ENCODE peak calls at places on chromosomes 5 and 9, in six cellular contexts. I is adrenal gland, Y is lower leg skin, F is A549, H is breast epithelium, J is IMR-90. K is an unnamed sample.

GRCh38 chr5:120512068-120512467 is 48.0 kb downstream of the PRR16 start:
- DNase-seq in H (no peak), F (no peak), J (no peak), Y (no peak), I (no peak), K (no peak)

GRCh38 chr9:122001491-122002201 is 91.5 kb downstream of the TTLL11 start:
- DNase-seq in J (peak), F (peak), I (peak), Y (no peak), H (no peak), K (no peak)

GRCh38 chr5:151085517-151086031 is 4.7 kb upstream of the TNIP1 start:
- DNase-seq in J (peak), Y (peak), I (peak), H (peak), F (peak), K (no peak)

GRCh38 chr5:96036301-96036700 is 74.7 kb upstream of the ELL2 start:
- DNase-seq in H (no peak), J (no peak), F (peak), Y (no peak), I (no peak), K (no peak)

GRCh38 chr5:150175536-150175935 is 9.0 kb downstream of the CDX1 start:
- DNase-seq in F (peak), J (peak), I (no peak), Y (no peak), H (no peak), K (peak)

GRCh38 chr5:172505840-172506638 is 51.7 kb upstream of the SH3PXD2B start:
- DNase-seq in F (no peak), Y (peak), J (no peak), H (no peak), I (no peak), K (no peak)

GRCh38 chr9:3949744-3950143 is 350.1 kb downstream of the GLIS3 start:
- DNase-seq in F (no peak), J (no peak), I (no peak), H (no peak), Y (no peak), K (no peak)

GRCh38 chr5:172611913-172612312 is 29.1 kb upstream of the NEURL1B start:
- DNase-seq in H (no peak), Y (no peak), I (no peak), F (no peak), J (no peak), K (no peak)

GRCh38 chr5:134133995-134134541 is 19.6 kb downstream of the TCF7 start:
- DNase-seq in J (no peak), Y (peak), H (no peak), I (peak), F (no peak), K (no peak)

GRCh38 chr5:166014256-166014655 is 2277.2 kb upstream of the WWC1 start:
- DNase-seq in J (no peak), F (no peak), I (no peak), H (no peak), Y (no peak), K (no peak)

GRCh38 chr5:148939676-148940075 is 113.3 kb downstream of the ADRB2 start:
- DNase-seq in I (no peak), Y (no peak), J (peak), F (peak), H (no peak), K (no peak)

GRCh38 chr5:173919443-173919842 is 31.3 kb downstream of the CPEB4 start:
- DNase-seq in I (no peak), Y (no peak), H (no peak), J (peak), F (peak), K (no peak)

GRCh38 chr9:129569506-129570449 is 51.1 kb downstream of the C9orf50 start:
- DNase-seq in F (peak), J (peak), Y (no peak), I (peak), H (no peak), K (no peak)

GRCh38 chr5:146203872-146204192 is 427 bp downstream of the RBM27 start:
- DNase-seq in I (no peak), Y (no peak), H (no peak), J (no peak), F (no peak), K (no peak)

GRCh38 chr5:148820778-148821395 is 5.5 kb upstream of the ADRB2 start:
- DNase-seq in J (peak), H (no peak), I (peak), Y (no peak), F (peak), K (peak)

GRCh38 chr5:142048272-142048671 is 35.4 kb upstream of the GNPDA1 start:
- DNase-seq in Y (peak), H (no peak), I (no peak), F (no peak), J (no peak), K (no peak)

GRCh38 chr5:149002761-149003689 is 59.8 kb downstream of the SH3TC2 start:
- DNase-seq in F (peak), J (peak), Y (no peak), I (no peak), H (no peak), K (no peak)

GRCh38 chr5:124847907-124848306 is 101.5 kb upstream of the ZNF608 start:
- DNase-seq in J (no peak), Y (no peak), F (no peak), I (no peak), H (no peak), K (no peak)

GRCh38 chr5:82862247-82862646 is 214.9 kb downstream of the TMEM167A start:
- DNase-seq in H (no peak), I (no peak), Y (no peak), F (no peak), J (no peak), K (no peak)

GRCh38 chr9:6566409-6567139 is 79.0 kb downstream of the GLDC start:
- DNase-seq in I (peak), J (peak), H (no peak), F (peak), Y (no peak), K (peak)

GRCh38 chr5:155885199-155885598 is 441.8 kb upstream of the SGCD start:
- DNase-seq in H (no peak), J (no peak), F (no peak), I (no peak), Y (no peak), K (no peak)

GRCh38 chr9:99357575-99357974 is 135.5 kb downstream of the SEC61B start:
- DNase-seq in Y (peak), F (no peak), I (no peak), J (no peak), H (no peak), K (no peak)

GRCh38 chr9:24879591-24879990 is 333.9 kb upstream of the IZUMO3 start:
- DNase-seq in Y (no peak), I (no peak), J (no peak), H (no peak), F (no peak), K (no peak)

GRCh38 chr5:14211818-14212799 is 69.0 kb downstream of the TRIO start:
- DNase-seq in J (no peak), I (no peak), F (no peak), H (no peak), Y (no peak), K (no peak)
- TF ChIP-seq POLR2A in J (no peak), I (no peak), F (no peak), H (no peak), Y (no peak), K (no peak)

GRCh38 chr5:157266286-157267007 is 524 bp downstream of the CYFIP2 start:
- DNase-seq in H (no peak), F (no peak), Y (no peak), J (no peak), I (no peak), K (peak)
- TF ChIP-seq POLR2A in H (no peak), F (no peak), Y (no peak), J (no peak), I (no peak), K (no peak)

GRCh38 chr5:73119492-73120157 is 750 bp upstream of the TMEM171 start:
- DNase-seq in I (no peak), H (no peak), F (peak), J (no peak), Y (no peak), K (peak)
- TF ChIP-seq POLR2A in I (no peak), H (no peak), F (no peak), J (no peak), Y (no peak), K (no peak)

GRCh38 chr9:137044042-137044441 is 1.9 kb downstream of the NPDC1 start:
- DNase-seq in H (no peak), F (no peak), J (no peak), Y (no peak), I (no peak), K (no peak)

GRCh38 chr9:137046094-137046787 is at the start of gene NPDC1:
- DNase-seq in H (no peak), Y (no peak), J (peak), I (peak), F (peak), K (peak)

GRCh38 chr9:137042751-137043727 is 2.9 kb downstream of the NPDC1 start:
- DNase-seq in I (no peak), F (no peak), H (no peak), J (no peak), Y (no peak), K (no peak)

GRCh38 chr9:137045294-137046093 is 483 bp downstream of the NPDC1 start:
- DNase-seq in I (no peak), Y (no peak), F (no peak), H (no peak), J (peak), K (no peak)

GRCh38 chr9:137044502-137045177 is 1.3 kb downstream of the NPDC1 start:
- DNase-seq in H (no peak), J (no peak), F (no peak), I (no peak), Y (no peak), K (no peak)
- TF ChIP-seq POLR2A in H (no peak), J (no peak), F (no peak), I (peak), Y (no peak), K (no peak)

DNA sequence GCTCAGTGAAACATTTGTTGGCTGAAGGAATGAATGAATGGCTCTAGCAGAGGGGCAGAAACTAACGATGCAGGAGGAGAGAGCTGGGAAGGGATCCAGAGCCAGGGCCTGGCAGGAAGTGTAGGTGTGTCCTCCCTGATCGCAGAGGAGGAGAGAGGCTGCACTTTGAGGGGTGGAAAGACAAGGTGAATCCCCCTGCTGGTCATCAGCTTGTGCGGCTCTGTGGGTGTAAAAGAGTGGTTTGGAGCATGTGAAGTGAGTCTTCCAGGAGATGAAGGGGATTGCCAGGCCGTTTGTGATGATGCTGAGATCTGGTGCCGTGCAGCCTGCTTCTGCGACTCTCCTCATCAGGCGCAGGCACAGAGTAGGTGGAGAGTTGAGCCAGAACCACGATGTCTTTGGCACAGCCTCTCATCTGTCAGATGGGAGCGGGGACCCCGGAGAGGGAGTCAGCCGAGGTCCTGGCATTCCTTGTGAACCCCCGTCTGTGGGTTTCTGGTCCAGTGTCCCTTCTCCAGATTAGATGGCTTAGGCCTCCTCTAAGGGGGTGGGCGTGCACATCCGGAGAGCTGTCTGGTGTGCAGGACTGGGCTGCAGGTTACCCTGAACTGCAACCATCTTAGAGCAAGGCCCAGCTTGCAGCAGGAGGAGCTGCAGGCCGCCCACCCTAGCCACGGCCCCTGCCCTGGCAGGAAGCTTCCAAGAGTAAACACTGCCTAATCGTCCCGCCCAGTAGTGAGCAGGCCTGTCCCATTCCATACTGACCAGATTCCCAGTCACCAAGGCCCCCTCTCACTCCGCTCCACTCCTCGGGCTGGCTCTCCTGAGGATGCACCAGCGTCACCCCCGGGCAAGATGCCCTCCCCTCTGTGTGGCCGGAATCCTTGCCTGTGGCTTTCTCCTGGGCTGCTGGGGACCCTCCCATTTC is at the start of gene ADAMTS13:
- DNase-seq in F (peak), Y (no peak), I (no peak), H (no peak), J (peak), K (no peak)
- TF ChIP-seq POLR2A in F (no peak), Y (no peak), I (no peak), H (no peak), J (no peak), K (no peak)

DNA sequence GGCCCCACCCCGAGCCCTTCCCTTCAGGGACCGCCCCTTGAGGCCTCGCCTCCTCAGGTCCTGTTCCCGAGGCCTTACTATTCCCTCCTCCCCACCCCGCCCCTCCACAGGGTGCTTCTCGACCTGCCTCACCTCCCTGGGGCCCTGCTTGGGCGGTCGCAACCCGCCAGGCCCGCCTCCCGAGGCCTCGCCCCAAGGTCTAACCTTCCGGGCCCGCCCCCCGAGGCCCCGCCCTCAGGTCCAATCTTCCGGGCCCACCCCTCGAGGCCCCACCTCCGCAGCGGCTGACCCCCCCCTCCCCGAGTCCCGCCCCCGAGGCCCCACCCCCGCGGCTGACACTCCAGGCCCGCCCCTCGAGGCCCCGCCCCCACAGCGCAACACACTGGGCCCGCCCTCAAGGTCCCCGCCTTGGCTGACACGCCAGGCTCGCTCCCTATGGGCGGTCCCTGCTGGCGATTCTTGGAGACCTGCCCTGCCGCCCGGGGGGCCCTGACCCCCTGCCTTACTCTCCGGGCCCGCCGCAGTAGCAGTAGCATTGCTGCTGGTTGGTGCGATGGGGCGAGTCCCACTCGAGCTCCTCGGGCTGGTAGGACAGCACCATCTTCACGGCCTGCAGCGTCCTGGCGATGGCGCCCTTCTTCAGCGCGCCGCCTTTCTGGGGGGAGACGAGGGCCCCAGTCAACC is 8.2 kb downstream of the PHF19 start:
- DNase-seq in H (peak), I (peak), J (peak), Y (peak), F (peak), K (peak)
- TF ChIP-seq POLR2A in H (no peak), I (peak), J (peak), Y (no peak), F (peak), K (peak)

GRCh38 chr9:63817622-63818518 is 1467.1 kb downstream of the FOXD4L5 start:
- DNase-seq in I (peak), F (no peak), H (peak), Y (peak), J (peak), K (no peak)
- TF ChIP-seq POLR2A in I (no peak), F (peak), H (no peak), Y (no peak), J (no peak), K (no peak)

GRCh38 chr5:113293613-113294340 is 141.0 kb downstream of the TSSK1B start:
- DNase-seq in J (peak), H (no peak), I (no peak), Y (peak), F (no peak), K (no peak)

GRCh38 chr5:113295111-113295539 is 139.7 kb downstream of the TSSK1B start:
- DNase-seq in F (no peak), H (no peak), I (no peak), Y (no peak), J (no peak), K (no peak)

GRCh38 chr5:113292535-113292934 is 142.3 kb downstream of the TSSK1B start:
- DNase-seq in F (no peak), Y (no peak), I (no peak), H (no peak), J (peak), K (no peak)

GRCh38 chr5:113293068-113293571 is 141.7 kb downstream of the TSSK1B start:
- DNase-seq in I (no peak), J (peak), H (no peak), F (no peak), Y (no peak), K (no peak)

GRCh38 chr5:113294341-113295110 is 140.3 kb downstream of the TSSK1B start:
- DNase-seq in I (peak), J (peak), F (peak), H (peak), Y (peak), K (peak)
- TF ChIP-seq POLR2A in I (peak), J (peak), F (no peak), H (peak), Y (peak), K (no peak)

DNA sequence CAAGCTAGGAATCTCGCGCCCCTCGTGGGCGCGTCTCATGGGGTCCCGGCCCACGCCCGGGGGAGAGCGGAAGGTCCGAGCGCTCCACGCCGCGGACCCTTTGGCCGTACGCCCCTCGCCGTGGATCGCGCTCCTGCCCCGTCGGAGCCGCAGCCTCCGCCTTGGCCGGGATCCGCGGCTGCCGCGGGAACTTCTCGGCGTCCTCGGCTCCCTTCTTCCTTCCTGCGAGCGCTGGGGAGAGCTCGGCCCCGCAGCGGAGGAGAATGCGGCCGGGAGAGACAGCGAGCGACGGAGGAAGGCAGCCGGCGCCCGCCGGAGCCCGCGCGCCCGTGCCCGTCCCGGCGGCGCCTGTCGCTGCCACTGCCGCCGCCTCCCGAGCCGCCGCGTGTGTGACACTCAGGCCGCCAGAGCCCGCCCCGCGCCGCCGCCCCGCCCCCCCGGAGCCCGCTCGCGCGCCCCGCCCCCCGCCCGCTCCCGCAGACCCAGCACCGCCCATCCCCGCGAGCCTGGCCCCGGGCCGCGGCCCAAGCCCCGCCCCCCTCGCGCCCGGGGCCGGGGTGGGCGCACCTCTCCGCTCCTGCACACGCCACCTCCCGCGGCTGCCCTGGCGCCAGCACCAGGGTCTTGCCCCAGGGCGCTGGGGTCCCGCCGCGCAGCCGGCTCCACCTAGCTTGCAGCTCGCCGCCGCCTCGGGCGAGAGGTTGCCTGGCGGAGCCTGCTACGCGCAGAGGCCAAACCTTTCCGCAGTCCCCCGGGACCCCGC is at the start of gene SHB:
- DNase-seq in I (peak), F (peak), H (peak), Y (peak), J (peak), K (peak)
- TF ChIP-seq POLR2A in I (peak), F (peak), H (peak), Y (no peak), J (peak), K (peak)

K was measured in erythroblast.